ENCODE peak calls at places on chromosomes 13 and 19, in seven cellular contexts. One of them, this sample, is unnamed.

GRCh38 chr19:3140667-3141038 is 4.8 kb downstream of the GNA15 start:
- DNase-seq in stomach: no peak
- DNase-seq in WERI-Rb-1: no peak
- DNase-seq in CD8-positive, alpha-beta memory T cell: no peak
- DNase-seq in neural progenitor cell: no peak
- DNase-seq in CD8-positive, alpha-beta T cell: no peak
- DNase-seq in psoas muscle: no peak
- DNase-seq in this sample: no peak

GRCh38 chr13:79775830-79776229 is 294.9 kb downstream of the NDFIP2 start:
- DNase-seq in stomach: peak; percentile 29
- DNase-seq in WERI-Rb-1: peak; percentile 18
- DNase-seq in CD8-positive, alpha-beta memory T cell: no peak
- DNase-seq in neural progenitor cell: peak; percentile 61
- DNase-seq in CD8-positive, alpha-beta T cell: no peak
- DNase-seq in psoas muscle: no peak
- DNase-seq in this sample: no peak

GRCh38 chr19:51688665-51689571 is 4.2 kb upstream of the SPACA6 start:
- DNase-seq in stomach: peak; percentile 88
- DNase-seq in WERI-Rb-1: peak; percentile 81
- DNase-seq in CD8-positive, alpha-beta memory T cell: no peak
- DNase-seq in neural progenitor cell: peak; percentile 91
- DNase-seq in CD8-positive, alpha-beta T cell: no peak
- DNase-seq in psoas muscle: peak; percentile 93
- DNase-seq in this sample: no peak

GRCh38 chr19:1057185-1057857 is 9.6 kb upstream of the ARHGAP45 start:
- DNase-seq in stomach: no peak
- DNase-seq in WERI-Rb-1: no peak
- DNase-seq in CD8-positive, alpha-beta memory T cell: no peak
- DNase-seq in neural progenitor cell: peak; percentile 75
- DNase-seq in CD8-positive, alpha-beta T cell: no peak
- DNase-seq in psoas muscle: no peak
- DNase-seq in this sample: no peak

GRCh38 chr13:50915562-50915961 is 6.0 kb downstream of the RNASEH2B start:
- DNase-seq in stomach: no peak
- DNase-seq in WERI-Rb-1: no peak
- DNase-seq in CD8-positive, alpha-beta memory T cell: no peak
- DNase-seq in neural progenitor cell: peak; percentile 48
- DNase-seq in CD8-positive, alpha-beta T cell: no peak
- DNase-seq in psoas muscle: no peak
- DNase-seq in this sample: no peak

GRCh38 chr19:35240322-35240721 is 8.5 kb upstream of the LSR start:
- DNase-seq in stomach: no peak
- DNase-seq in WERI-Rb-1: no peak
- DNase-seq in CD8-positive, alpha-beta memory T cell: no peak
- DNase-seq in neural progenitor cell: no peak
- DNase-seq in CD8-positive, alpha-beta T cell: peak; percentile 58
- DNase-seq in psoas muscle: no peak
- DNase-seq in this sample: no peak

GRCh38 chr13:102779426-102780159 is 6.0 kb upstream of the TEX30 start:
- DNase-seq in stomach: no peak
- DNase-seq in WERI-Rb-1: peak; percentile 67
- DNase-seq in CD8-positive, alpha-beta memory T cell: no peak
- DNase-seq in neural progenitor cell: no peak
- DNase-seq in CD8-positive, alpha-beta T cell: no peak
- DNase-seq in psoas muscle: no peak
- DNase-seq in this sample: peak; percentile 11

GRCh38 chr13:53873558-53873957 is 844.9 kb downstream of the OLFM4 start:
- DNase-seq in stomach: no peak
- DNase-seq in WERI-Rb-1: no peak
- DNase-seq in CD8-positive, alpha-beta memory T cell: no peak
- DNase-seq in neural progenitor cell: no peak
- DNase-seq in CD8-positive, alpha-beta T cell: no peak
- DNase-seq in psoas muscle: no peak
- DNase-seq in this sample: no peak

GRCh38 chr13:98528663-98529064 is 48.2 kb downstream of the STK24 start:
- DNase-seq in stomach: no peak
- DNase-seq in WERI-Rb-1: no peak
- DNase-seq in CD8-positive, alpha-beta memory T cell: no peak
- DNase-seq in neural progenitor cell: no peak
- DNase-seq in CD8-positive, alpha-beta T cell: no peak
- DNase-seq in psoas muscle: peak; percentile 63
- DNase-seq in this sample: no peak

GRCh38 chr13:114200673-114201005 is 21.6 kb downstream of the CFAP97D2 start:
- DNase-seq in stomach: no peak
- DNase-seq in WERI-Rb-1: no peak
- DNase-seq in CD8-positive, alpha-beta memory T cell: no peak
- DNase-seq in neural progenitor cell: no peak
- DNase-seq in CD8-positive, alpha-beta T cell: no peak
- DNase-seq in psoas muscle: no peak
- DNase-seq in this sample: no peak

GRCh38 chr13:114203536-114203935 is 24.5 kb downstream of the CFAP97D2 start:
- DNase-seq in stomach: no peak
- DNase-seq in WERI-Rb-1: no peak
- DNase-seq in CD8-positive, alpha-beta memory T cell: no peak
- DNase-seq in neural progenitor cell: no peak
- DNase-seq in CD8-positive, alpha-beta T cell: peak; percentile 71
- DNase-seq in psoas muscle: no peak
- DNase-seq in this sample: peak; percentile 28

GRCh38 chr13:114204894-114205293 is 25.8 kb downstream of the CFAP97D2 start:
- DNase-seq in stomach: no peak
- DNase-seq in WERI-Rb-1: no peak
- DNase-seq in CD8-positive, alpha-beta memory T cell: no peak
- DNase-seq in neural progenitor cell: no peak
- DNase-seq in CD8-positive, alpha-beta T cell: no peak
- DNase-seq in psoas muscle: no peak
- DNase-seq in this sample: no peak

GRCh38 chr13:114199961-114200672 is 21.1 kb downstream of the CFAP97D2 start:
- DNase-seq in stomach: no peak
- DNase-seq in WERI-Rb-1: no peak
- DNase-seq in CD8-positive, alpha-beta memory T cell: no peak
- DNase-seq in neural progenitor cell: no peak
- DNase-seq in CD8-positive, alpha-beta T cell: no peak
- DNase-seq in psoas muscle: no peak
- DNase-seq in this sample: no peak

DNA sequence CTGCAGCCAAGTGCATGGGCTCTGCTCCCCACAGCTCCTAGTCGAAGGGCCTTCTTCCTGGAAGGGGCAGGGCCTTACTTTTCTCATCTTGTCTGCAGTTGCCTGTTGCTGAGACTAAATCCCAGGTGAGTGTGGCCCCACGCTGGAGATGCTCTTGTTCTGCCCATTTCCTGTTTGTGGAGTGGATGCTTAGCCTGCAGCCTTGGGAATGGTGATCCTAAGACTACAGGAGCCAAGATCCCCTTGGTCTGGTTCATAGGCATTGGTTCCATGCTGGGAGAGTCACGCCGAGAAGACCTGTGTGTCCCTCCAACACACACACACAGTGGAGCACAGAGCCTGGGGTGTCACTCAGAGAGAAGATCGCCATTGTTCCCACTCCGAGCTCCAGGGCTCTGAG is 23.5 kb downstream of the CFAP97D2 start:
- DNase-seq in stomach: no peak
- DNase-seq in WERI-Rb-1: no peak
- DNase-seq in CD8-positive, alpha-beta memory T cell: no peak
- DNase-seq in neural progenitor cell: no peak
- DNase-seq in CD8-positive, alpha-beta T cell: no peak
- DNase-seq in psoas muscle: no peak
- DNase-seq in this sample: no peak
- H3K9me3 ChIP-seq in stomach: peaks cover 8% of the 10 kb centered on the region
- H3K9me3 ChIP-seq in WERI-Rb-1: peaks cover 38% of the 10 kb centered on the region
- H3K9me3 ChIP-seq in CD8-positive, alpha-beta memory T cell: no peaks in the 10 kb centered on the region
- H3K9me3 ChIP-seq in neural progenitor cell: no peaks in the 10 kb centered on the region
- H3K9me3 ChIP-seq in CD8-positive, alpha-beta T cell: no peaks in the 10 kb centered on the region
- H3K9me3 ChIP-seq in psoas muscle: no peaks in the 10 kb centered on the region
- H3K9me3 ChIP-seq in this sample: no peaks in the 10 kb centered on the region

GRCh38 chr19:54145541-54146158 is 8.1 kb downstream of the CNOT3 start:
- DNase-seq in stomach: no peak
- DNase-seq in WERI-Rb-1: no peak
- DNase-seq in CD8-positive, alpha-beta memory T cell: no peak
- DNase-seq in neural progenitor cell: no peak
- DNase-seq in CD8-positive, alpha-beta T cell: no peak
- DNase-seq in psoas muscle: no peak
- DNase-seq in this sample: no peak
- H3K9me3 ChIP-seq in stomach: no peaks in the 10 kb centered on the region
- H3K9me3 ChIP-seq in WERI-Rb-1: no peaks in the 10 kb centered on the region
- H3K9me3 ChIP-seq in CD8-positive, alpha-beta memory T cell: no peaks in the 10 kb centered on the region
- H3K9me3 ChIP-seq in neural progenitor cell: no peaks in the 10 kb centered on the region
- H3K9me3 ChIP-seq in CD8-positive, alpha-beta T cell: no peaks in the 10 kb centered on the region
- H3K9me3 ChIP-seq in psoas muscle: no peaks in the 10 kb centered on the region
- H3K9me3 ChIP-seq in this sample: no peaks in the 10 kb centered on the region

GRCh38 chr19:58217069-58217481 is 11.6 kb upstream of the ZNF544 start:
- DNase-seq in stomach: no peak
- DNase-seq in WERI-Rb-1: no peak
- DNase-seq in CD8-positive, alpha-beta memory T cell: no peak
- DNase-seq in neural progenitor cell: no peak
- DNase-seq in CD8-positive, alpha-beta T cell: no peak
- DNase-seq in psoas muscle: no peak
- DNase-seq in this sample: no peak

GRCh38 chr19:58212336-58213074 is 16.2 kb upstream of the ZNF544 start:
- DNase-seq in stomach: no peak
- DNase-seq in WERI-Rb-1: no peak
- DNase-seq in CD8-positive, alpha-beta memory T cell: no peak
- DNase-seq in neural progenitor cell: no peak
- DNase-seq in CD8-positive, alpha-beta T cell: no peak
- DNase-seq in psoas muscle: no peak
- DNase-seq in this sample: no peak

GRCh38 chr19:58218899-58219298 is 9.8 kb upstream of the ZNF544 start:
- DNase-seq in stomach: no peak
- DNase-seq in WERI-Rb-1: peak; percentile 40
- DNase-seq in CD8-positive, alpha-beta memory T cell: peak; percentile 6
- DNase-seq in neural progenitor cell: peak; percentile 26
- DNase-seq in CD8-positive, alpha-beta T cell: no peak
- DNase-seq in psoas muscle: no peak
- DNase-seq in this sample: peak; percentile 18

GRCh38 chr19:58213075-58213369 is 15.7 kb upstream of the ZNF544 start:
- DNase-seq in stomach: no peak
- DNase-seq in WERI-Rb-1: no peak
- DNase-seq in CD8-positive, alpha-beta memory T cell: no peak
- DNase-seq in neural progenitor cell: no peak
- DNase-seq in CD8-positive, alpha-beta T cell: no peak
- DNase-seq in psoas muscle: no peak
- DNase-seq in this sample: no peak

DNA sequence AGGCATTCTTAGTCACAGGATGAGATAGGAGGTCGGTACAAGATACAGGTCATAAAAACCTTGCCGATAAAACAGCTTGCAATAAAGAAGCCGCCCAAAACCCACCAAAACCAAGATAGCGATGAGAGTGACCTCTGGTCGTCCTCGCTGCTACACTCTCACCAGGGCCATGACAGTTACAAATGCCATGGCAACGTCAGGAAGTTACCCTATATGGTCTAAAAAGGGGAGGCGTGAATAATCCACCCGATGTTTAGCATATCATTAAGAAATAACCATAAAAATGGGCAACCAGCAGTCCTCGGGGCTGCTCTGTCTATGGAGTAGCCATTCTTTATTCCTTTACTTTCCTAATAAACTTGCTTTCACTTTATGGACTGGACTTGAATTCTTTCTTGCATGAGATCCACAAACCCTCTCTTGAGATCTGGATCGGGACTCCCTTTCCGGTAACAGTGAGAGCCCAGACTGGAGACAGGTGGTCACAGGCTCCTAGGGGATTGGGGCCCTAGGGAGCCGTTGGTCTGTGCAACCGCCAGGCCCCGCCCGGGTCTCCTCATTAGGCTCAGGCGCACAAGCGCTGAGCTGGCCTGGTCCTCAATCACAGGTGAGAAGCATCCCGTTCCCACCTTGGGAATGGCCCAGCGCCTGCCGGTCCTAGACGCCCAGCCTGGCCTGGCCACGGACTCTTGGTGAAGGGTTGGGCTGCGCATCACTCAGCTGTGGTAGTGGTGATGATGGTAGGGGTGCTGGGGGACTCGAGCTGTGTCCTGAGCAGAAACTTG is 10.9 kb upstream of the ZNF544 start:
- DNase-seq in stomach: no peak
- DNase-seq in WERI-Rb-1: no peak
- DNase-seq in CD8-positive, alpha-beta memory T cell: no peak
- DNase-seq in neural progenitor cell: no peak
- DNase-seq in CD8-positive, alpha-beta T cell: no peak
- DNase-seq in psoas muscle: no peak
- DNase-seq in this sample: no peak
- H3K9me3 ChIP-seq in stomach: peaks cover 99% of the 10 kb centered on the region
- H3K9me3 ChIP-seq in WERI-Rb-1: peaks cover 11% of the 10 kb centered on the region
- H3K9me3 ChIP-seq in CD8-positive, alpha-beta memory T cell: peaks cover 45% of the 10 kb centered on the region
- H3K9me3 ChIP-seq in neural progenitor cell: peaks cover 12% of the 10 kb centered on the region
- H3K9me3 ChIP-seq in CD8-positive, alpha-beta T cell: peaks cover 51% of the 10 kb centered on the region
- H3K9me3 ChIP-seq in psoas muscle: peaks cover 72% of the 10 kb centered on the region
- H3K9me3 ChIP-seq in this sample: peaks cover 19% of the 10 kb centered on the region

GRCh38 chr19:44176590-44176989 is 11.7 kb downstream of the ZNF226 start:
- DNase-seq in stomach: no peak
- DNase-seq in WERI-Rb-1: no peak
- DNase-seq in CD8-positive, alpha-beta memory T cell: no peak
- DNase-seq in neural progenitor cell: no peak
- DNase-seq in CD8-positive, alpha-beta T cell: no peak
- DNase-seq in psoas muscle: no peak
- DNase-seq in this sample: no peak
- H3K9me3 ChIP-seq in stomach: peaks cover 100% of the 10 kb centered on the region
- H3K9me3 ChIP-seq in WERI-Rb-1: peaks cover 4% of the 10 kb centered on the region
- H3K9me3 ChIP-seq in CD8-positive, alpha-beta memory T cell: peaks cover 72% of the 10 kb centered on the region
- H3K9me3 ChIP-seq in neural progenitor cell: peaks cover 28% of the 10 kb centered on the region
- H3K9me3 ChIP-seq in CD8-positive, alpha-beta T cell: peaks cover 80% of the 10 kb centered on the region
- H3K9me3 ChIP-seq in psoas muscle: peaks cover 88% of the 10 kb centered on the region
- H3K9me3 ChIP-seq in this sample: peaks cover 61% of the 10 kb centered on the region

GRCh38 chr19:27705896-27706295 is 1507.1 kb downstream of the UQCRFS1 start:
- DNase-seq in stomach: no peak
- DNase-seq in WERI-Rb-1: peak; percentile 16
- DNase-seq in CD8-positive, alpha-beta memory T cell: no peak
- DNase-seq in neural progenitor cell: no peak
- DNase-seq in CD8-positive, alpha-beta T cell: no peak
- DNase-seq in psoas muscle: no peak
- DNase-seq in this sample: no peak
- H3K9me3 ChIP-seq in stomach: peaks cover 80% of the 10 kb centered on the region
- H3K9me3 ChIP-seq in WERI-Rb-1: peaks cover 6% of the 10 kb centered on the region
- H3K9me3 ChIP-seq in CD8-positive, alpha-beta memory T cell: no peaks in the 10 kb centered on the region
- H3K9me3 ChIP-seq in neural progenitor cell: peaks cover 26% of the 10 kb centered on the region
- H3K9me3 ChIP-seq in CD8-positive, alpha-beta T cell: no peaks in the 10 kb centered on the region
- H3K9me3 ChIP-seq in psoas muscle: no peaks in the 10 kb centered on the region
- H3K9me3 ChIP-seq in this sample: no peaks in the 10 kb centered on the region

GRCh38 chr13:74026753-74027152 is 107.5 kb downstream of the KLF12 start:
- DNase-seq in stomach: peak; percentile 29
- DNase-seq in WERI-Rb-1: no peak
- DNase-seq in CD8-positive, alpha-beta memory T cell: peak; percentile 53
- DNase-seq in neural progenitor cell: no peak
- DNase-seq in CD8-positive, alpha-beta T cell: peak; percentile 83
- DNase-seq in psoas muscle: no peak
- DNase-seq in this sample: peak; percentile 47

GRCh38 chr13:74024314-74024713 is 109.9 kb downstream of the KLF12 start:
- DNase-seq in stomach: peak; percentile 27
- DNase-seq in WERI-Rb-1: no peak
- DNase-seq in CD8-positive, alpha-beta memory T cell: no peak
- DNase-seq in neural progenitor cell: no peak
- DNase-seq in CD8-positive, alpha-beta T cell: no peak
- DNase-seq in psoas muscle: no peak
- DNase-seq in this sample: no peak

GRCh38 chr13:74025369-74025768 is 108.8 kb downstream of the KLF12 start:
- DNase-seq in stomach: no peak
- DNase-seq in WERI-Rb-1: no peak
- DNase-seq in CD8-positive, alpha-beta memory T cell: no peak
- DNase-seq in neural progenitor cell: no peak
- DNase-seq in CD8-positive, alpha-beta T cell: no peak
- DNase-seq in psoas muscle: no peak
- DNase-seq in this sample: no peak

GRCh38 chr13:74027161-74027779 is 106.9 kb downstream of the KLF12 start:
- DNase-seq in stomach: no peak
- DNase-seq in WERI-Rb-1: no peak
- DNase-seq in CD8-positive, alpha-beta memory T cell: no peak
- DNase-seq in neural progenitor cell: no peak
- DNase-seq in CD8-positive, alpha-beta T cell: no peak
- DNase-seq in psoas muscle: no peak
- DNase-seq in this sample: no peak

GRCh38 chr13:74024856-74025255 is 109.3 kb downstream of the KLF12 start:
- DNase-seq in stomach: no peak
- DNase-seq in WERI-Rb-1: no peak
- DNase-seq in CD8-positive, alpha-beta memory T cell: no peak
- DNase-seq in neural progenitor cell: no peak
- DNase-seq in CD8-positive, alpha-beta T cell: no peak
- DNase-seq in psoas muscle: no peak
- DNase-seq in this sample: no peak
- H3K9me3 ChIP-seq in stomach: no peaks in the 10 kb centered on the region
- H3K9me3 ChIP-seq in WERI-Rb-1: no peaks in the 10 kb centered on the region
- H3K9me3 ChIP-seq in CD8-positive, alpha-beta memory T cell: no peaks in the 10 kb centered on the region
- H3K9me3 ChIP-seq in neural progenitor cell: no peaks in the 10 kb centered on the region
- H3K9me3 ChIP-seq in CD8-positive, alpha-beta T cell: no peaks in the 10 kb centered on the region
- H3K9me3 ChIP-seq in psoas muscle: no peaks in the 10 kb centered on the region
- H3K9me3 ChIP-seq in this sample: no peaks in the 10 kb centered on the region

This sample was measured in T-helper 17 cell.